ENCODE peak calls at places on chromosomes 6 and 20, in four cellular contexts. M is GM12878, Z is WTC11, N is HepG2. H is an unnamed sample.

GRCh38 chr6:155177369-155177961 is 86.3 kb upstream of the CLDN20 start:
- DNase-seq in N (peak; percentile 72), Z (no peak), M (no peak), H (peak; percentile 50)

GRCh38 chr20:24672886-24673677 is 203.7 kb downstream of the SYNDIG1 start:
- DNase-seq in M (no peak), N (no peak), Z (no peak), H (no peak)

GRCh38 chr20:40970218-40970617 is 58.4 kb upstream of the TOP1 start:
- DNase-seq in Z (no peak), M (no peak), N (no peak), H (no peak)

GRCh38 chr6:63677282-63677681 is 41.7 kb downstream of the PHF3 start:
- DNase-seq in M (no peak), Z (no peak), N (peak; percentile 78), H (no peak)

GRCh38 chr20:15902493-15902892 is 670.8 kb downstream of the KIF16B start:
- DNase-seq in Z (peak; percentile 65), M (no peak), N (no peak), H (peak; percentile 5)

GRCh38 chr6:15382712-15383111 is 136.8 kb downstream of the JARID2 start:
- DNase-seq in Z (no peak), M (no peak), N (no peak), H (no peak)

GRCh38 chr6:38346291-38347079 is 293.2 kb downstream of the BTBD9 start:
- DNase-seq in Z (no peak), M (no peak), N (no peak), H (no peak)

GRCh38 chr6:30150671-30151395 is 10.2 kb downstream of the TRIM10 start:
- DNase-seq in Z (no peak), N (no peak), M (no peak), H (no peak)

GRCh38 chr6:46378882-46379405 is 112.3 kb downstream of the RCAN2 start:
- DNase-seq in Z (no peak), N (peak; percentile 26), M (no peak), H (no peak)

GRCh38 chr20:13800728-13801134 is 15.9 kb downstream of the NDUFAF5 start:
- DNase-seq in Z (no peak), M (no peak), N (peak; percentile 89), H (no peak)

GRCh38 chr6:127539292-127539691 is 20.2 kb upstream of the MTCL3 start:
- DNase-seq in Z (no peak), N (no peak), M (no peak), H (no peak)

GRCh38 chr6:89483111-89483720 is 50.3 kb downstream of the ANKRD6 start:
- DNase-seq in Z (peak; percentile 82), N (peak; percentile 30), M (no peak), H (no peak)

GRCh38 chr6:158219229-158219628 is 51.1 kb downstream of the GTF2H5 start:
- DNase-seq in Z (no peak), N (no peak), M (no peak), H (no peak)

GRCh38 chr6:37725967-37726366 is 28.3 kb upstream of the MDGA1 start:
- DNase-seq in Z (no peak), M (no peak), N (no peak), H (no peak)

GRCh38 chr6:14001329-14002012 is 76.7 kb downstream of the RNF182 start:
- DNase-seq in Z (no peak), N (peak; percentile 19), M (no peak), H (no peak)

GRCh38 chr20:4918473-4918872 is 82.8 kb downstream of the SLC23A2 start:
- DNase-seq in M (no peak), Z (no peak), N (no peak), H (no peak)

GRCh38 chr6:106547961-106548453 is 81.3 kb downstream of the RTN4IP1 start:
- DNase-seq in Z (no peak), M (no peak), N (peak; percentile 76), H (peak; percentile 27)
- TF ChIP-seq NR2C2 in Z (no peak), M (no peak), N (no peak), H (no peak)

DNA sequence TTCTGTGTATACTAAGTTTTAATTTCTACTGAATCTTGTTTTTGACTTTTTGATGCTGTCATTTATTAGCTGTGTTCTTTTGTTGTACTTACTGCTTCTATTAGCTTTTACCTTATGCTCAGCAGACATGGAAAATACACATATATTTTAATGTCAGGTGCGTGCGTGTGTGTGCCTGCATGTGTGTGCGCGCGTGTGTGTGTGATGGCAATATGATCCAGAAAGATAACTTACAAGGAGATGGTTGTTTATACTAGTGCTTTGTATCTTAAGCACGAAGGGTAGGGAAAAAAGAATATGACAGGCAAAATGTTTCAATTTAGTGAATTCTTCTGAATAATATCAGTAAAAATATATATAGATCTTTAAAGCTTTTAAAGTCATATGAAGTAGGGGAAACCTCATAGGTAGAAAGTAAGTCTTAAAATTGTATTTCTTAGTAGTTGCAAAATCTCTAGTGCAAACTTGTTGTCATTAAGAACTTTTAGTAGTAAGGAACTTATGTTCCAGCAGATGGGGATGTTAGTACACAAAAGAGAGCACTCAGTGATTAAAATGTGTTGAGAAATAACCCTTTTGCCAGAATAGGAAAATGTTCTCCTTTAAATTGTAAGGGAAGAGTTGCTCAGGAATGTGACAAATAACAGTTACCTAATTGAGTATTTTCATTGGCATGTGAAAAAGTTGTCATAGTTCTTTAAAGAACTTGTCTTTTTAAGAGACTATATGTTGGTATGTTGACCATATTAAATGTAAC is 13.2 kb downstream of the QKI start:
- DNase-seq in M (no peak), N (peak; percentile 61), Z (no peak), H (no peak)
- TF ChIP-seq TCF7 in M (no peak), N (no peak), Z (no peak), H (no peak)

DNA sequence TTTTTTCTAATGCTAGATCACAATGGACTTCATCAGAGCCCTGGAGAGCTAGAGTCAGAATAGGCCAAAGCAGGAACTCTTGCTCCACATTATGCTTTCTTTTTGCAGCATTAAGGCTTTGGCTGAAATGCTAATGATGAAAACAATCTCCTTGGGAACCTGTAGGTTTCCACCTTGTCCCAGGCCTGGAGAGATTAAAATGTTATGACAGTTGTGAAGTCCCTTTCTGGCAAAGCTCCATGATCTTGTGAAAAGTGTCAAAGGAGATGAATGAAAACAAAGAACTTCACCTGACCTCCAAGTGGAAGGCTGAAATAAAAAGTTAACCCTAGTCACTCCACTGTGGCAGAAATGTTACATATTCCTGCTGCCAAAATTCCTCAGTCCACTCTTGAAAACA is 64.0 kb upstream of the LRRC1 start:
- DNase-seq in N (no peak), Z (no peak), M (no peak), H (no peak)
- TF ChIP-seq NR2C2 in N (no peak), Z (no peak), M (no peak), H (no peak)

GRCh38 chr20:10784337-10785183 is 110.8 kb upstream of the JAG1 start:
- DNase-seq in M (no peak), Z (no peak), N (no peak), H (no peak)
- TF ChIP-seq TCF7 in M (no peak), Z (no peak), N (no peak), H (no peak)

GRCh38 chr6:109073344-109074235 is 21.1 kb downstream of the SESN1 start:
- DNase-seq in M (no peak), N (peak; percentile 67), Z (no peak), H (peak; percentile 27)
- TF ChIP-seq NR2C2 in M (no peak), N (no peak), Z (no peak), H (no peak)

GRCh38 chr6:41488064-41488391 is 58.2 kb upstream of the FOXP4 start:
- DNase-seq in N (no peak), Z (no peak), M (no peak), H (no peak)
- TF ChIP-seq TCF7 in N (no peak), Z (no peak), M (no peak), H (no peak)

GRCh38 chr6:147201885-147202515 is 2.2 kb upstream of the STXBP5 start:
- DNase-seq in M (no peak), N (peak; percentile 59), Z (peak; percentile 21), H (peak; percentile 70)
- TF ChIP-seq NR2C2 in M (no peak), N (no peak), Z (no peak), H (no peak)

H was measured in K562.